ENCODE peak calls at places on chromosome X, in eight cellular contexts. M is brain microvascular endothelial cell, D is PC-3, Y is HepG2, R is uterus, A is pancreas, J is right atrium auricular region, K is heart left ventricle. H is an unnamed sample.

GRCh38 chrX:19702856-19703255 is 184.5 kb downstream of the SH3KBP1 start:
- DNase-seq in M (no peak), D (no peak), Y (no peak), R (no peak), A (no peak), J (no peak), K (no peak), H (no peak)

GRCh38 chrX:109533631-109534030 is 3.0 kb upstream of the NXT2 start:
- DNase-seq in M (peak; percentile 6), D (peak; percentile 69), Y (no peak), R (no peak), A (peak; percentile 38), J (no peak), K (no peak), H (peak; percentile 33)

GRCh38 chrX:110145854-110146253 is 142.9 kb downstream of the TMEM164 start:
- DNase-seq in M (peak; percentile 36), D (peak; percentile 44), Y (no peak), R (peak; percentile 22), A (no peak), J (no peak), K (no peak), H (peak; percentile 48)

GRCh38 chrX:125288343-125288742 is 31.3 kb upstream of the TEX13C start:
- DNase-seq in M (no peak), D (no peak), Y (no peak), R (no peak), A (no peak), J (no peak), K (no peak), H (no peak)

GRCh38 chrX:103779156-103779555 is 2.5 kb downstream of the PLP1 start:
- DNase-seq in M (peak; percentile 29), D (no peak), Y (no peak), R (no peak), A (no peak), J (peak; percentile 55), K (no peak), H (peak; percentile 66)

GRCh38 chrX:107825698-107826285 is at the start of gene MID2:
- DNase-seq in M (no peak), D (peak; percentile 81), Y (no peak), R (peak; percentile 66), A (peak; percentile 54), J (peak; percentile 69), K (peak; percentile 51), H (peak; percentile 46)

GRCh38 chrX:71128166-71128833 is 9.9 kb downstream of the MED12 start:
- DNase-seq in M (no peak), D (no peak), Y (no peak), R (no peak), A (no peak), J (no peak), K (no peak), H (peak; percentile 2)

GRCh38 chrX:135087867-135088266 is 32.5 kb downstream of the ETDB start:
- DNase-seq in M (no peak), D (no peak), Y (no peak), R (no peak), A (no peak), J (no peak), K (no peak), H (no peak)

GRCh38 chrX:134821370-134821769 is 163.1 kb upstream of the PLAC1 start:
- DNase-seq in M (peak; percentile 28), D (peak; percentile 56), Y (no peak), R (no peak), A (no peak), J (no peak), K (no peak), H (no peak)

GRCh38 chrX:109472939-109473713 is 8.8 kb downstream of the GUCY2F start:
- DNase-seq in M (peak; percentile 81), D (peak; percentile 28), Y (peak; percentile 42), R (no peak), A (no peak), J (no peak), K (no peak), H (peak; percentile 54)

GRCh38 chrX:152824841-152825374 is 5.6 kb downstream of the CETN2 start:
- DNase-seq in M (no peak), D (peak; percentile 67), Y (no peak), R (no peak), A (no peak), J (no peak), K (no peak), H (no peak)

GRCh38 chrX:71532078-71532752 is 689 bp upstream of the OGT start:
- DNase-seq in M (peak; percentile 35), D (peak; percentile 58), Y (no peak), R (peak; percentile 15), A (no peak), J (no peak), K (no peak), H (peak; percentile 35)

GRCh38 chrX:72540318-72540717 is 32.3 kb downstream of the HDAC8 start:
- DNase-seq in M (no peak), D (peak; percentile 44), Y (peak; percentile 9), R (no peak), A (no peak), J (no peak), K (no peak), H (peak; percentile 46)

GRCh38 chrX:151176351-151176750 is at the start of gene GPR50:
- DNase-seq in M (no peak), D (no peak), Y (no peak), R (no peak), A (no peak), J (no peak), K (no peak), H (peak; percentile 21)
- H3K4me3 ChIP-seq in M (no peak within 1 kb of the TSS), D (no peak within 1 kb of the TSS), Y (peak within 1 kb of the TSS; percentile 4), R (no peak within 1 kb of the TSS), A (no peak within 1 kb of the TSS), J (no peak within 1 kb of the TSS), K (no peak within 1 kb of the TSS), H (peak within 1 kb of the TSS; percentile 36)

GRCh38 chrX:16714504-16714903 is 2.0 kb upstream of the CTPS2 start:
- DNase-seq in M (no peak), D (no peak), Y (no peak), R (no peak), A (no peak), J (no peak), K (no peak), H (no peak)

GRCh38 chrX:16708016-16708415 is 4.5 kb downstream of the CTPS2 start:
- DNase-seq in M (no peak), D (no peak), Y (no peak), R (no peak), A (no peak), J (no peak), K (no peak), H (no peak)

GRCh38 chrX:16711219-16712115 is 1.0 kb downstream of the CTPS2 start:
- DNase-seq in M (no peak), D (peak; percentile 18), Y (peak; percentile 21), R (no peak), A (no peak), J (no peak), K (no peak), H (no peak)

GRCh38 chrX:16712825-16713155 is 321 bp upstream of the CTPS2 start:
- DNase-seq in M (no peak), D (no peak), Y (no peak), R (no peak), A (no peak), J (no peak), K (no peak), H (no peak)

DNA sequence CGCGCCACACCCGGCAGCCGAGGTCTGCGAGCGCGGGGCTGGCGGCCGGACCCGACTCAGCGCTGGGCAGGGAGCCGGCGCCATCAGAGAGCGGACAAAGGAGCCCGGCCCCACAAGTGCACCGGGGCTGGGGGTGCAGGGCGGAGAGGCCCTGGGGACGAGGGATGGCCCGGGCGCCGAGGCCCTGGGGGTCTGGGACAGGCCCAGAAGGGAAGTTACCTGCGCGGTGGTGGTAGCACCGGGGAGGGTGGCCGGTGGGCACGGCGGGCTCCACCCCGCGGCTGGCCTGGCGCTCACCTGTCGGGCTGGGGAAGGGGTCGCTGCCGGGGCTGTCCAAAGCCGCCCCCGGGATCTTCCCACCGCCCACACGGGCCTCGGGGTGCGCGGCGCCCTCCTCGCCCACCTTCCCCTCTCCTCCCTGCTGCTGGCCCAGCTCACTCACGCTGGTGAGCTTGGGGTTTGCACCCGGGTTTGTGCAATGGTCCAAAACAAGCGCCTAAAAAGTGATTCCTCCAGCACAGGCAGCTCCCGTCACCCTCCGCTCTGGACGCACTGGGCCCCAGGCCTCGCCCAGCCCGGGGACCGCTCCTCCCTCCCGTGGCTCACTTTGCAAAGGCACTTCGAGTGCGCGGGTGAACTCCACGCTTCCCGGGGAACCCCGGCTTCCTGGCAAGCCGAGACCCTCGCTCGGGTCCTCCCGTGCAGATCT is at the start of gene CTPS2:
- DNase-seq in M (peak; percentile 33), D (peak; percentile 63), Y (peak; percentile 39), R (peak; percentile 58), A (peak; percentile 68), J (peak; percentile 76), K (peak; percentile 83), H (peak; percentile 78)
- H3K27ac ChIP-seq in M (peak within 1 kb of the TSS; percentile 0), D (peak within 1 kb of the TSS; percentile 43), Y (peak within 1 kb of the TSS; percentile 90), R (peak within 1 kb of the TSS; percentile 81), A (peak within 1 kb of the TSS; percentile 67), J (peak within 1 kb of the TSS; percentile 82), K (peak within 1 kb of the TSS; percentile 78), H (peak within 1 kb of the TSS; percentile 71)

GRCh38 chrX:48068096-48068887 is 3.1 kb downstream of the ZNF630 start:
- DNase-seq in M (no peak), D (no peak), Y (no peak), R (no peak), A (no peak), J (no peak), K (no peak), H (no peak)

GRCh38 chrX:48076343-48076742 is 4.9 kb upstream of the ZNF630 start:
- DNase-seq in M (no peak), D (no peak), Y (no peak), R (no peak), A (no peak), J (no peak), K (no peak), H (no peak)

GRCh38 chrX:48071064-48071985 is at the start of gene ZNF630:
- DNase-seq in M (peak; percentile 48), D (peak; percentile 72), Y (no peak), R (peak; percentile 70), A (peak; percentile 80), J (peak; percentile 69), K (peak; percentile 80), H (peak; percentile 73)

DNA sequence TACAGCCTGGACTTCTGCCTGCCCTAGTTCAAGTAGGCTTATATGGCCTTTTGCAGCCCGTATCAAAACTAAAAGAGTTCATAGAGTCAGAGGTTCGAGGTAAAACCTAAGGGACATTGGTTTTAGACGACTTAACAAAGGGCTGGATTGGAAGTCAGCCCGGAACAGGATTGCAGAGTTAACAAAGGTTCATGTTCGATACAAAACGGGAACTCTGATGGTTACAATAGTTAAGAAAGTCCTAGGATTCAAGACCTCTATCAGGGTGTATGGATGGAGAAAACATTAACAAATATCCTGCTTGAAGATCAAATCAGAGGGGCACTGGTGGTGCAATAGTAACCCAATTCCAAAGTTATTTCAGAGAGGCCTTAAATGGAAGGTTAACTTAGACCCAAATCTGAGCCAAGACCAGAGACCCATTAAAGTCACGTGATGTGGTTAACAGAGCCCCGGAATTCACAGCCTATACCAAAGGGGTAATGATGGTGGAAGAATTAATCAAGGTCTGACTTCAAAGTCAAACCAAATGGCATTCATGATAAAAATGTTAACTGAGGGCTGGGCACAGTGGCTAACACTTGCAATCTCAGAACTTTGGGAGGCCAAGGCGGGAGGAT is 656 bp upstream of the ZNF630 start:
- DNase-seq in M (no peak), D (no peak), Y (no peak), R (no peak), A (no peak), J (no peak), K (no peak), H (no peak)
- H3K4me3 ChIP-seq in M (peak overlapping the region; percentile 67), D (peak overlapping the region; percentile 98), Y (no peak overlapping the region), R (peak overlapping the region; percentile 50), A (no peak overlapping the region), J (no peak overlapping the region), K (no peak overlapping the region), H (peak overlapping the region; percentile 54)

GRCh38 chrX:12344954-12345353 is 206.7 kb downstream of the FRMPD4 start:
- DNase-seq in M (no peak), D (no peak), Y (no peak), R (no peak), A (no peak), J (no peak), K (no peak), H (no peak)

GRCh38 chrX:12339921-12340320 is 201.6 kb downstream of the FRMPD4 start:
- DNase-seq in M (no peak), D (no peak), Y (no peak), R (no peak), A (no peak), J (no peak), K (no peak), H (no peak)
- H3K27ac ChIP-seq in M (no peak overlapping the region), D (no peak overlapping the region), Y (no peak overlapping the region), R (no peak overlapping the region), A (no peak overlapping the region), J (no peak overlapping the region), K (no peak overlapping the region), H (no peak overlapping the region)

H was measured in cardiac muscle cell.